ENCODE peak calls at places on chromosome X, in nine cellular contexts. Z is psoas muscle; K is thoracic aorta; P is effector memory CD4-positive, alpha-beta T cell; R is stomach; A is tibial artery; L is fibroblast of lung; U is CD8-positive, alpha-beta T cell; T is CD4-positive, alpha-beta memory T cell. Q is an unnamed sample. For H3K4me1 and H3K9me3, the result is how much of the 10 kb centered on the place peaks cover.

GRCh38 chrX:2935364-2935748 is 6.2 kb upstream of the ARSD start:
- DNase-seq in L (no peak), U (no peak), A (no peak), P (no peak), R (no peak), Z (no peak), K (no peak), T (no peak), Q (no peak)

GRCh38 chrX:638482-639131 is 8.0 kb downstream of the SHOX start:
- DNase-seq in K (no peak), R (peak), L (no peak), T (no peak), Z (no peak), U (no peak), A (no peak), P (no peak), Q (no peak)

GRCh38 chrX:18377802-18378201 is 23.3 kb upstream of the SCML2 start:
- DNase-seq in Z (no peak), T (peak), K (no peak), U (peak), R (peak), A (no peak), P (no peak), L (no peak), Q (no peak)

GRCh38 chrX:150730719-150731118 is 37.5 kb downstream of the MTMR1 start:
- DNase-seq in A (no peak), P (no peak), L (peak), T (no peak), Z (no peak), K (no peak), R (no peak), U (no peak), Q (no peak)

GRCh38 chrX:6777211-6778002 is 242.5 kb upstream of the VCX3A start:
- DNase-seq in A (no peak), Z (no peak), R (no peak), U (no peak), P (no peak), K (no peak), L (no peak), T (no peak), Q (no peak)

GRCh38 chrX:136032370-136032769 is 47.1 kb downstream of the SLC9A6 start:
- DNase-seq in U (no peak), A (peak), P (no peak), R (no peak), K (no peak), T (no peak), L (no peak), Z (no peak), Q (no peak)

GRCh38 chrX:153662266-153662665 is 11.3 kb downstream of the PNCK start:
- DNase-seq in T (peak), L (no peak), K (no peak), Z (peak), U (peak), P (peak), A (no peak), R (peak), Q (peak)

GRCh38 chrX:40845331-40845911 is 110.1 kb upstream of the MED14 start:
- DNase-seq in K (no peak), A (no peak), R (no peak), P (no peak), Z (no peak), U (no peak), T (no peak), L (peak), Q (no peak)

GRCh38 chrX:136246201-136246600 is 5.0 kb downstream of the MAP7D3 start:
- DNase-seq in L (no peak), P (no peak), T (no peak), Z (no peak), R (no peak), K (no peak), A (no peak), U (no peak), Q (no peak)

GRCh38 chrX:34877451-34877850 is 65.1 kb upstream of the FAM47B start:
- DNase-seq in A (no peak), U (no peak), P (no peak), K (no peak), Z (no peak), T (no peak), R (no peak), L (peak), Q (no peak)

GRCh38 chrX:102063445-102064074 is 61.9 kb upstream of the TCEAL2 start:
- DNase-seq in A (no peak), U (no peak), Z (no peak), L (no peak), K (no peak), R (no peak), P (no peak), T (no peak), Q (no peak)

GRCh38 chrX:68983004-68983857 is 154.4 kb downstream of the EFNB1 start:
- DNase-seq in T (no peak), P (no peak), Z (no peak), K (no peak), A (no peak), L (no peak), U (no peak), R (no peak), Q (no peak)

GRCh38 chrX:95703696-95704095 is 980.9 kb upstream of the DIAPH2 start:
- DNase-seq in K (no peak), U (no peak), L (no peak), Z (no peak), T (no peak), R (no peak), P (no peak), A (no peak), Q (no peak)

GRCh38 chrX:151896734-151897474 is 15.8 kb upstream of the MAGEA4 start:
- DNase-seq in A (no peak), T (no peak), K (no peak), R (no peak), U (no peak), Z (no peak), P (no peak), L (peak), Q (no peak)

GRCh38 chrX:9957743-9958142 is 9.4 kb upstream of the CLDN34 start:
- DNase-seq in T (no peak), K (no peak), P (no peak), U (no peak), R (no peak), Z (no peak), L (no peak), A (no peak), Q (no peak)
- H3K4me1 ChIP-seq in T (under half), K (under half), P (under half), U (under half), R (under half), Z (under half), L (under half), A (under half), Q (under half)

DNA sequence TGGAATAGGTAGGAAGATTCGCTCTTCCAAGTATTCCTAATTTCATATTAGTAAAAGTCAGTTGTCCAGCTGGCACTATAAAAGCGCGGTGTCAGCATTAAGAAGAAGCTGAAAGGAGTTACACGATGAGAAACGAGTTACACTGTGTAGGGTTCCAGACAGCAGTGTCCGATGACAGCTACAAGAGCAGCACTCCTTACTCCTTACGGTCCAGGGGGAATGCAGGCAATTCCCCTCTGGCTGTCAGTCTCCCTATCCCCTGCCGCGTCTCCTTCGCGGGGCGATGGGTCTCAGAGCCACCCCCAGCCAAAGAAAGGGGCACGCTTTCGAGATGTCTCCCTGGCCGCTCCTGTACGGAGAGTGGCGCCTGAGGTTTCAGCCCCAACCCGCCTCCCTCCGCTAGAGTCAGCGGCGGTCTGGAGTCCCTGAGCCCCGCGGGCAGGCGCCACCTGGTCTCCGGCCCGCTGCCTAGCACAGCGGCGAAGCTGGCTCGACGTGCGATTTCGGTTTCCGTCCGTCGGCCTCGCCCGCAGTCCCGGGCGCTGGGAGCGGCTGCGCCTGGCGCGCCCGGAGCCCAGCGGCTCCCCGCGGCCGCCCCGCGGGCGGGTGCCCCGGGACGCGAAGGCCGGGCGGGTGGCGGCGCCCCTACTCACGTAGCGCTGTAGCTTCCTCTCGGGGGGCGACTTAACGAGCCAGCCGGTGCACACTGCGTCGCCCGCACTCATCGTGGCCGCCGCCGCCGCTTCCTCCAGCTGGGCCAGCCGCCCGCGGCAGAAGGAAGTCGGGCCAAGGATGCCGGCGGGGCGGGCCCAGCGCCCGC is at the start of gene GAB3:
- DNase-seq in K (no peak), U (peak), Z (peak), L (no peak), T (peak), P (peak), R (peak), A (no peak), Q (no peak)
- H3K27ac ChIP-seq in K (peak), U (peak), Z (peak), L (no peak), T (peak), P (peak), R (peak), A (peak), Q (peak)

GRCh38 chrX:47446971-47447370 is 36.1 kb downstream of the ZNF41 start:
- DNase-seq in P (no peak), L (no peak), Z (no peak), A (no peak), R (no peak), K (no peak), T (no peak), U (no peak), Q (no peak)

GRCh38 chrX:47447607-47448006 is 35.4 kb downstream of the ZNF41 start:
- DNase-seq in Z (no peak), A (no peak), P (no peak), U (no peak), K (no peak), R (no peak), T (no peak), L (no peak), Q (no peak)

GRCh38 chrX:47452112-47452511 is 30.9 kb downstream of the ZNF41 start:
- DNase-seq in A (no peak), Z (no peak), P (no peak), L (no peak), T (no peak), R (no peak), U (no peak), K (no peak), Q (no peak)

GRCh38 chrX:47446431-47446830 is 36.6 kb downstream of the ZNF41 start:
- DNase-seq in T (no peak), L (no peak), R (no peak), Z (no peak), A (no peak), P (no peak), U (no peak), K (no peak), Q (no peak)

DNA sequence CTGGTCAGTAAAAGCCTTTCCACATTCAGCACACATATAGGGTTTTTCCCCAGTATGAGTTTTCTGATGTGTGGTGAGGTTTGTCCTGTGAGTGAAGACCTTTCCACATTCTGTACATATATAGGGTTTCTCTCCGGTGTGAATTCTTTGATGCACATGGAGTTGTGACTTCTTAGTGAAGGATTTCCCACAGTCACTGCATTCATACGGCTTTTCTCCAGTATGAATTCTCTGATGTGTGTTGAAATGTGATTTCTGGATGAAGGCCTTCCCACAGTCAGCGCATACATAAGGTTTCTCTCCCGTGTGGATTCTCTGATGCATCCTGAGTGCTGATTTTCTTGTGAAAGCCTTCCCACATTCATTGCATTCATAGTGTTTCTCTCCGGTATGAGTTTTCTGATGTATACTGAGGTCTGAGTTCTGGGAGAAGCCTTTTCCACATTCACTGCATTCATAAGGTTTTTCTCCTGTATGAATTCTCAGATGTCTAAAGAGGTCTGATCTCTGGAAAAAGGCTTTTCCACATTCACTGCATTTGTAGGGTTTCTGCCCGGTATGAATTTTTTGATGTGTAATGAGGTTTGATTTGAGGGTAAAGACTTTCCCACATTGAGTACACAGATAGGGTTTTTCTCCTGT is 34.7 kb downstream of the ZNF41 start:
- DNase-seq in T (no peak), K (no peak), Z (no peak), P (no peak), R (no peak), U (no peak), A (no peak), L (no peak), Q (no peak)
- H3K9me3 ChIP-seq in T (under half), K (under half), Z (under half), P (under half), R (under half), U (under half), A (under half), L (under half), Q (under half)

GRCh38 chrX:129739591-129739990 is 812 bp downstream of the XPNPEP2 start:
- DNase-seq in U (no peak), L (no peak), Z (no peak), R (no peak), K (no peak), P (no peak), T (no peak), A (no peak), Q (no peak)
- H3K4me1 ChIP-seq in U (under half), L (under half), Z (under half), R (under half), K (under half), P (under half), T (under half), A (under half), Q (under half)

DNA sequence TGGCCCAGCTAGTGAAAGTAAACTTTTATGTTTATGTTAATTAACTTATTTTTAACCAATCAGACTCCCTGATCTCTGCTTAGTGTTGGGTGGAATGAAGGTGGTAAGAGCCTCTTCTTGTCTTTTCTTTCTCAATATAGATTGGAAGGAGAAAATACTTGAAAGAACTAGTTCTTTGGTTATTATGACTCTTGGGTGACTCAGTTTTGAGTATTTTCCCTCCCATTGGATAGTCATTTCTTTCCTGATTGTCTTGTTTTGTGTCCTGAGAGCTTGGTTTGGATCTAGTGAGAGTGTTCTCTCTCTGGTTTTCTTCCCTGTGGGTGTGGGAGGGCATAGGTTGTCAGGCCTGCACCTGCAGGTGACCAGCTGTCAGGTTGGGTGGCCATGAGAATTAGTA is 172.0 kb upstream of the GLRA2 start:
- DNase-seq in T (no peak), U (no peak), Z (no peak), K (no peak), P (no peak), A (no peak), R (no peak), L (no peak), Q (no peak)
- H3K27ac ChIP-seq in T (no peak), U (no peak), Z (no peak), K (no peak), P (no peak), A (no peak), R (no peak), L (no peak), Q (no peak)

GRCh38 chrX:46941341-46941740 is 29.1 kb downstream of the JADE3 start:
- DNase-seq in T (no peak), L (peak), R (no peak), P (no peak), Z (no peak), A (no peak), K (no peak), U (no peak), Q (no peak)
- H3K9me3 ChIP-seq in T (under half), L (under half), R (under half), P (under half), Z (under half), A (under half), K (under half), U (under half), Q (under half)

DNA sequence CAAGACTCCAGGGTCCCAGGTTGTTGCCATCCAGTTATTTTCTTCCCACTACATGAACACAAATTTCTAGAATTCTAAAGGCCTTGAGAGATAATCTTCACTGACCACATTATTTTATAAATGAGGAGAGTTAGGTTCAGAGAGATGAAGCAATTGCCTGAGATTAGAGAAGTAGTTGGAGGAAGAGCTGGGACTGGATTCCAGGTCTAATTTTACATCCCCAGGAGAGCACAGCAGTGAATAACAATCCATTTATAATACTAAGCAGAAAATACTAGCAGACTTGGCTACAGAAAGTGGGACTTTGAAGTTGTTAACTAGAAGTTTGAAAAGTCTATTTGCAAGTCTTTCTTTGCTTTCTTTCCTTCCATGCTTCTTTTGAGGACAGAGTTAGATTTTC is 231.3 kb upstream of the S100G start:
- DNase-seq in R (no peak), T (no peak), K (no peak), L (no peak), Z (no peak), U (no peak), P (no peak), A (no peak), Q (no peak)
- H3K4me1 ChIP-seq in R (under half), T (under half), K (under half), L (under half), Z (under half), U (under half), P (under half), A (under half), Q (under half)

DNA sequence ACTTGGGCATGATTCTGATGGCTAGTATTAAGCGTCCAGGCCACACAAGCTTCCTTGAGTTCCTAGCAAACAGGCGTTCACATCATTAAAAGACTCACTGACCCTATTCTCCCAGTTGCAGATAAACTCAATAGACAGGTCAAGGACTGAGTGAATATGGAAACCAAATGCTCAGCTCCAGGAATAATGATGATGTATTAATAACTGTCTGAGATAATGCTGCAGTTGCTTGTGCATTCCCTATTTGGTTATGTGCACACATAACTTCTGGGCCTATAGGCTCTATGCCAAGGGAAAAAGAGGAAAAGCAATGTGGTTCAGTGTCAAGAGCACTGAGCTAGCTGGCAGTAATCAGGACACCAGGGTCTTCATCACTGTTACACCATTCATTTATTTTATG is 3.5 kb downstream of the RAB9B start:
- DNase-seq in P (no peak), A (no peak), T (no peak), Z (no peak), R (no peak), L (no peak), U (no peak), K (no peak), Q (no peak)
- H3K27ac ChIP-seq in P (no peak), A (peak), T (no peak), Z (peak), R (no peak), L (no peak), U (no peak), K (peak), Q (peak)

GRCh38 chrX:115021121-115021520 is 3.7 kb upstream of the IL13RA2 start:
- DNase-seq in Z (no peak), P (no peak), T (no peak), K (no peak), R (no peak), L (no peak), A (no peak), U (no peak), Q (no peak)

GRCh38 chrX:115023139-115023538 is 5.7 kb upstream of the IL13RA2 start:
- DNase-seq in L (peak), A (no peak), U (no peak), Z (no peak), P (no peak), R (no peak), K (no peak), T (no peak), Q (no peak)

GRCh38 chrX:115017455-115017854 is at the start of gene IL13RA2:
- DNase-seq in P (no peak), L (peak), A (no peak), K (no peak), U (no peak), T (no peak), Z (no peak), R (no peak), Q (no peak)

GRCh38 chrX:115018040-115018647 is 728 bp upstream of the IL13RA2 start:
- DNase-seq in L (no peak), T (no peak), A (no peak), R (no peak), K (no peak), U (no peak), P (no peak), Z (no peak), Q (no peak)

GRCh38 chrX:115018944-115019343 is 1.5 kb upstream of the IL13RA2 start:
- DNase-seq in A (no peak), T (no peak), P (no peak), K (no peak), L (peak), Z (no peak), R (no peak), U (no peak), Q (no peak)
- H3K9me3 ChIP-seq in A (under half), T (under half), P (under half), K (under half), L (under half), Z (under half), R (under half), U (under half), Q (under half)

DNA sequence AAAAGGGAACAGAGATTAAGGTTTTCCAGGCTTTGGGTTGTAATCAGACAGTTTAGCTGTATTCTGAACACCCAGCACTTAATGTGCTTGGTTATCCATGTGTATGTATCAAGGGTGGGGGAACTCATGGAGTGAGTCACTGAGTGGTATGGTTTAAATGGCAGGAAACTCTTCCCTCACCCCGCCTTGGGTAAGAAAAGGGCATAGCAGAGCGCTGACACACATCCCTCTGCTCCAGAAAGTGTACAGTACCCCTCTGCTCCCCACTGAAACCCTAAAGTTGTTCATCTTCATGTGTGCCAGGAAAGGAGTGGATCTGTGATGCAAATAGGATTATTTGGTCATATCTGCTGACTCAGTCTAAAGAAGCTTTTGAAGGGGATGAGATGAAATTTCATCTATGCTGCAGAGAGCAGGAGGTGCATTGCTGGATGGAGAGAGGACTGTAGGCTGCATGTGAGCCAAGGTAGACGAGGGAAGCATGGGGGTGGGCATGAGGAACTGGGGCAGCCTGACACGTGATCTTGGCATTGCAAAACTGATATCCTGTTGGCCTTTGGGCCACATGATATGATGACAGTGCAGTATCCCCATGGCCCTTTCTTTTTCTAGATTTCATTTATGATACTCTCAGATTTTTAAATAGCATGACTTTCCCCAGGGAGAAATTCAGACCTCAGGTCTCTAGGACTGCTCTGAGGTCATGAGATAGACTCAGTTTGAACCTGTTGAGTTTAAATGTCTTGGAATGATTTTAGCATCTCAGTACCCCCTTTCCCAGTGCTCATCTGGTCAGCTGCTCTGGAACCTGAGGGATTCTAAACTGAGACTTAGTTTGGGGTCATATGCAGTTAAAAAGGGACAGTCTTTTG is 84.8 kb downstream of the TMEM164 start:
- DNase-seq in U (no peak), P (no peak), A (no peak), K (no peak), L (peak), R (no peak), T (no peak), Z (peak), Q (peak)
- H3K4me1 ChIP-seq in U (under half), P (under half), A (under half), K (under half), L (under half), R (under half), T (under half), Z (under half), Q (under half)